ENCODE peak calls at places on chromosomes 13 and 19, in eight cellular contexts. S, X, Q, W, P, F, G and U are unnamed samples.

GRCh38 chr19:45442927-45443461 is 19.3 kb upstream of the ERCC1 start:
- DNase-seq in Q (no peak), W (no peak), P (peak), X (peak), S (no peak), G (peak), F (peak), U (peak)

GRCh38 chr13:48412881-48413351 is at the start of gene LPAR6:
- DNase-seq in G (no peak), Q (no peak), F (no peak), P (peak), X (no peak), S (no peak), W (no peak), U (no peak)

GRCh38 chr13:21175656-21176194 is 627 bp downstream of the SKA3 start:
- DNase-seq in S (no peak), Q (no peak), G (no peak), P (no peak), F (no peak), X (no peak), W (no peak), U (no peak)

GRCh38 chr13:108495686-108496363 is 133.6 kb upstream of the MYO16 start:
- DNase-seq in F (no peak), Q (no peak), W (no peak), S (no peak), X (no peak), P (no peak), G (peak), U (no peak)

GRCh38 chr13:33057019-33057785 is 41.0 kb downstream of the KL start:
- DNase-seq in W (no peak), P (peak), Q (no peak), X (no peak), F (peak), G (no peak), S (no peak), U (no peak)

GRCh38 chr13:108777421-108778420 is 148.3 kb downstream of the MYO16 start:
- DNase-seq in S (no peak), W (no peak), X (no peak), F (no peak), P (no peak), G (peak), Q (no peak), U (no peak)

GRCh38 chr19:2315818-2316353 is 7.9 kb upstream of the LINGO3 start:
- DNase-seq in F (peak), S (peak), Q (no peak), W (peak), G (peak), P (peak), X (no peak), U (no peak)

GRCh38 chr13:83815598-83815997 is 66.7 kb downstream of the SLITRK1 start:
- DNase-seq in S (no peak), F (no peak), Q (no peak), G (no peak), X (no peak), W (no peak), P (no peak), U (no peak)

GRCh38 chr19:2602391-2603181 is 99.9 kb downstream of the GNG7 start:
- DNase-seq in X (no peak), G (peak), S (peak), Q (no peak), P (no peak), F (peak), W (no peak), U (peak)

GRCh38 chr13:106867249-106867648 is 299.3 kb upstream of the ARGLU1 start:
- DNase-seq in S (peak), P (no peak), G (no peak), W (no peak), F (no peak), Q (no peak), X (no peak), U (no peak)

GRCh38 chr13:21243045-21243842 is 66.8 kb downstream of the MRPL57 start:
- DNase-seq in F (no peak), S (peak), X (no peak), W (no peak), Q (no peak), P (no peak), G (no peak), U (no peak)

GRCh38 chr19:54114340-54114826 is 1.1 kb downstream of the TFPT start:
- DNase-seq in F (no peak), S (peak), Q (no peak), P (peak), X (peak), W (no peak), G (no peak), U (no peak)

GRCh38 chr13:37179646-37180045 is 74.2 kb upstream of the CSNK1A1L start:
- DNase-seq in F (no peak), P (no peak), Q (no peak), W (no peak), G (no peak), X (no peak), S (no peak), U (no peak)

GRCh38 chr13:45167611-45168554 is 33.0 kb downstream of the KCTD4 start:
- DNase-seq in G (no peak), F (no peak), P (peak), W (no peak), X (no peak), Q (peak), S (peak), U (no peak)

GRCh38 chr19:46466536-46467199 is 4.7 kb downstream of the PNMA8A start:
- DNase-seq in Q (peak), W (no peak), F (no peak), P (no peak), S (no peak), G (no peak), X (no peak), U (no peak)

GRCh38 chr19:21256722-21257121 is 72.5 kb downstream of the ZNF708 start:
- DNase-seq in G (no peak), Q (no peak), W (no peak), P (peak), S (peak), F (no peak), X (no peak), U (no peak)
- TF ChIP-seq CTCF in G (no peak), Q (peak), W (peak), P (peak), S (no peak), F (no peak), X (no peak), U (no peak)

DNA sequence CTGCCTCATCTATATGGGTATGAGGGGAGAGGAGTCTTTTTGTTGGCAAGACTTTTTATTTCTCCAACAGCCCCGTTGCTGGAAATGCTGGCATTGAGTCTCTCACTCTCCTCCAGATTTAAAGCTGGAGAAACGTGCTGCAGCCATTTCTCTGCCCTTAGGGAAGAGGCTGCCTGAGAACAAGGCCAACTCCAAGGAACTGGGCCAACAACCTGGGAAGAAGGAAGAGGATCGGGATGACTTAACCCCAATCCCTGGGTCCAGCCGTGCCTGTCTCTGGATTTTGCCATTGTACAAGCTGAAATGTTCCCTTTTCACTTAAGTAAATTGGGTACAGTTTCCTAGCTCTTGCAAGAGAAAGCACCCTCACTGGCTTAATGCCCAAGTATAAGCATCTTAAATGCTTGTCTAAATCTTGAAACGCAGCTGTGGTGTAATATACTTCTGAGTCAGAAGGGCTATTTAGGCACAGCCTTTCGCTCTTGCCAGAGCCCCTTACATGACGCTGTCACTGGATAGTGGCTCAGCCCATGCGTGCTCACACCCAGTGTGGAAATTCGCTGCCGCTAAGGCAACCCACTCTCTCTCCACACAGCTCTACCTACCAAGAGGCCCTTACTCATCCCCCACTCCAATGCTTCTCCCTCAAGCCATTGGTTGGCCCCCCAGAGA is 24.1 kb downstream of the UQCRFS1 start:
- DNase-seq in F (no peak), X (no peak), P (no peak), S (no peak), Q (no peak), G (no peak), W (no peak), U (no peak)
- TF ChIP-seq CTCF in F (no peak), X (no peak), P (no peak), S (no peak), Q (no peak), G (no peak), W (no peak), U (no peak)

DNA sequence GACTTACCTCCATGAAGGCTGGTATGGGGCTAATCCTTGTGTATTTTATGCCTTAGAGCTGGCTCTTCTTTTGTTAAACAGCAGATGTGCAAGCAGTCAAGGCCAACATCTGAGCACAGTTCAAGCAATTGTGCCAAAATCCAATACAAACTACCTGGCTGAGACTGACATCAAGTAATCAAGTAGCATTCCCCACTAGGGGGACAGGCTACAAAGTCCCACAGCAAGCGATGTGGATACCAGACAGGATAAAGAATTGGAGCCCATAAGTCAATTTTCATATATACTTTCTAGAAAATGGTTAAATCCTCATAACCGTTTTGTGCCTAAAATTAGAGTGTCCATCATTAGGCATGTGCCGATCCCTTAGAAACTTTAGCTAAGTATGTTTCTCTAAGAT is 675.8 kb downstream of the DIAPH3 start:
- DNase-seq in W (no peak), X (no peak), P (no peak), F (no peak), G (no peak), Q (no peak), S (no peak), U (no peak)
- TF ChIP-seq CTCF in W (no peak), X (no peak), P (no peak), F (no peak), G (no peak), Q (no peak), S (no peak), U (no peak)

DNA sequence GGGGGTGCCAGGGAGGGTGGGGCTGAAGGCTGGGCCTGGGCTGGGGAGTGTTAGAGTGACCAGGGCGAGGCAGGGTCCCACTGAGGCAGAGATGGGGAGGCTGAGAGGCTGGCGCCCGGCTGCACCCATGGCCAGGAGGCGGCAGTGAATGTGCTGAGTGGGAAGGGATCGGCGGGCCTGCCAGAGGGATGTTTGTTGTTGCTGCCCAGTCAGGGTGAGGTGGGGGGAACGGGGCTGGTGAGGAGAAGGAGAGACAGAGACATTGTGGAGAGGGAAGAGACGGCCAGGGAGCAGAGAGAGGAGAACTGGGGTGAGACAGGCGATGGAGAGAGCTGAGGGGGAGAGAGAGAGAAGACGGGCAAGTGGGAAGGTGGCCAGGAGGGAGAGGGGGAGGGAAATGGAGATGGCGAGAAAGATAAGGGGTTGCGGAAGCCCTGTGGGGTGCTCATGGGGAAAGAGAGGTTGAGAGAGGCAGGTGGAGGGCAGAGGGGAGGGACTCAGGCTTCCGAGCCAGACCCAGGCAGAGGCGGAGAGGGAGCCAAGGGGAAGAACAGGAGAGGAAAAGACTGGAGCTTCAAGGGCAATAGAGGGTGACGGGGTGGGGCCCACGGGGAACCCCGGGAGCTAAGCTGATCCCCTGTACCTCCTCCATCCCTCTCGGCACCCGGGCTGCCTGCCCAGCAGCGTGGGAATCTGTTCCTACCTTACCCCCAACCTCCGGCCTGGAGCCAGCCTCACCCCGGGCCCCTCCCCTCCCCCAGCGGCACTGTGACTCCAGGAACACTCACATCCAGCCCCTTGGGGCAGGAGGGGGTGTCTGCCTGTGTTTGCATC is 690 bp upstream of the B3GNT8 start:
- DNase-seq in G (peak), W (no peak), F (peak), X (peak), S (peak), P (peak), Q (no peak), U (peak)
- TF ChIP-seq CTCF in G (no peak), W (no peak), F (no peak), X (no peak), S (no peak), P (no peak), Q (no peak), U (no peak)